ENCODE peak calls at places on chromosomes 5 and 9, in ten cellular contexts. R is tibial nerve, D is stomach, H is HCT116, Q is A549, B is NB4, U is heart left ventricle, F is sigmoid colon, S is lower leg skin, M is Peyer's patch. L is an unnamed sample.

GRCh38 chr9:4382722-4383317 is 83.0 kb upstream of the GLIS3 start:
- DNase-seq in R (no peak), D (no peak), H (peak; percentile 23), Q (no peak), B (peak; percentile 40), U (no peak), F (no peak), S (no peak), M (no peak), L (no peak)

GRCh38 chr5:9318031-9318430 is 227.8 kb downstream of the SEMA5A start:
- DNase-seq in R (no peak), D (no peak), H (no peak), Q (no peak), B (no peak), U (no peak), F (no peak), S (no peak), M (no peak), L (no peak)

GRCh38 chr5:81313278-81313677 is 11.9 kb downstream of the ZCCHC9 start:
- DNase-seq in R (no peak), D (no peak), H (no peak), Q (no peak), B (no peak), U (no peak), F (no peak), S (no peak), M (no peak), L (no peak)

GRCh38 chr5:11082546-11082945 is 321.5 kb upstream of the DAP start:
- DNase-seq in R (no peak), D (no peak), H (no peak), Q (no peak), B (no peak), U (no peak), F (no peak), S (no peak), M (no peak), L (no peak)

GRCh38 chr9:89522261-89522978 is 24.5 kb upstream of the SEMA4D start:
- DNase-seq in R (no peak), D (peak; percentile 49), H (no peak), Q (no peak), B (peak; percentile 97), U (no peak), F (no peak), S (no peak), M (peak; percentile 84), L (no peak)

GRCh38 chr9:71001780-71002386 is 119.5 kb downstream of the TRPM3 start:
- DNase-seq in R (no peak), D (peak; percentile 49), H (peak; percentile 23), Q (no peak), B (peak; percentile 0), U (no peak), F (no peak), S (no peak), M (no peak), L (peak; percentile 62)

GRCh38 chr5:89213584-89213983 is 330.6 kb upstream of the MEF2C start:
- DNase-seq in R (no peak), D (no peak), H (no peak), Q (no peak), B (no peak), U (peak; percentile 38), F (no peak), S (no peak), M (no peak), L (peak; percentile 12)

GRCh38 chr5:31682847-31683246 is 43.9 kb downstream of the PDZD2 start:
- DNase-seq in R (no peak), D (no peak), H (no peak), Q (no peak), B (no peak), U (no peak), F (no peak), S (no peak), M (no peak), L (no peak)

GRCh38 chr9:120395374-120395773 is 184.6 kb downstream of the CDK5RAP2 start:
- DNase-seq in R (no peak), D (no peak), H (no peak), Q (no peak), B (peak; percentile 78), U (no peak), F (peak; percentile 21), S (no peak), M (no peak), L (no peak)

GRCh38 chr5:141491323-141492167 is 2.7 kb downstream of the PCDHGC5 start:
- DNase-seq in R (no peak), D (no peak), H (no peak), Q (no peak), B (no peak), U (no peak), F (no peak), S (peak; percentile 84), M (no peak), L (no peak)

GRCh38 chr5:141493500-141494422 is 4.9 kb downstream of the PCDHGC5 start:
- DNase-seq in R (no peak), D (no peak), H (no peak), Q (no peak), B (no peak), U (no peak), F (peak; percentile 55), S (peak; percentile 81), M (no peak), L (no peak)

GRCh38 chr5:141490271-141490670 is 1.4 kb downstream of the PCDHGC5 start:
- DNase-seq in R (no peak), D (no peak), H (no peak), Q (no peak), B (no peak), U (no peak), F (no peak), S (peak; percentile 60), M (no peak), L (no peak)

GRCh38 chr5:141490771-141491170 is 1.9 kb downstream of the PCDHGC5 start:
- DNase-seq in R (no peak), D (no peak), H (no peak), Q (no peak), B (no peak), U (no peak), F (no peak), S (peak; percentile 76), M (no peak), L (no peak)

GRCh38 chr5:141492168-141492885 is 3.4 kb downstream of the PCDHGC5 start:
- DNase-seq in R (no peak), D (no peak), H (no peak), Q (no peak), B (no peak), U (no peak), F (peak; percentile 56), S (peak; percentile 71), M (no peak), L (no peak)
- H3K4me3 ChIP-seq in R (no peak overlapping the region), D (peak overlapping the region; percentile 2), H (no peak overlapping the region), Q (no peak overlapping the region), B (no peak overlapping the region), U (no peak overlapping the region), F (no peak overlapping the region), S (no peak overlapping the region), M (no peak overlapping the region), L (no peak overlapping the region)

GRCh38 chr9:94851467-94851866 is 125.0 kb downstream of the AOPEP start:
- DNase-seq in R (no peak), D (no peak), H (no peak), Q (no peak), B (no peak), U (no peak), F (no peak), S (no peak), M (no peak), L (no peak)

GRCh38 chr9:94852373-94852772 is 125.9 kb downstream of the AOPEP start:
- DNase-seq in R (no peak), D (no peak), H (no peak), Q (no peak), B (no peak), U (no peak), F (no peak), S (no peak), M (no peak), L (no peak)

GRCh38 chr9:94855919-94856318 is 129.4 kb downstream of the AOPEP start:
- DNase-seq in R (no peak), D (no peak), H (no peak), Q (no peak), B (no peak), U (no peak), F (no peak), S (no peak), M (no peak), L (no peak)

GRCh38 chr9:94850540-94851434 is 124.3 kb downstream of the AOPEP start:
- DNase-seq in R (no peak), D (no peak), H (no peak), Q (no peak), B (no peak), U (no peak), F (no peak), S (no peak), M (no peak), L (no peak)

DNA sequence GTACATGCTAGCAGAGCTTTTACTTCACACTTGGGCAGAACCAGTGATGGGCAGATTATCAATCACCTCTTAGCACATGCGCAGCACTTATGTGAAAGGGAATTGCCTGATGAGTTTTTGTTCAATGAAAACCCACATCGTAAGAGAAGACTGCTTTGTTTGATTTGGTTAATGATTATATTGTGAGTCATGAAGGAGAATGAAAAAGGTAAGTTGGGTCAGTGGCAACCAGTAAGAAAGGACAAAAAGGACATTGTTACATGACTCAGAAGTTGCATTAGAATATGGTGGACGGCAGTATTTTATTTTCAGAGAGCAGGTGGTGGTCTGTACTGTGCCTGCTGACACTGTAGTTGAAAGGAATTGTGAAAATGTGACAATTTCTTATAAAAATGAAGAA is 127.4 kb downstream of the AOPEP start:
- DNase-seq in R (no peak), D (no peak), H (peak; percentile 75), Q (peak; percentile 73), B (no peak), U (no peak), F (no peak), S (no peak), M (no peak), L (no peak)
- TF ChIP-seq POLR2A in R (no peak), D (no peak), H (no peak), Q (no peak), B (no peak), U (no peak), F (no peak), S (no peak), M (no peak), L (no peak)

GRCh38 chr5:2143646-2144386 is 261.1 kb upstream of the IRX4 start:
- DNase-seq in R (no peak), D (no peak), H (no peak), Q (no peak), B (no peak), U (no peak), F (no peak), S (no peak), M (no peak), L (no peak)
- H3K4me3 ChIP-seq in R (no peak overlapping the region), D (no peak overlapping the region), H (no peak overlapping the region), Q (no peak overlapping the region), B (no peak overlapping the region), U (no peak overlapping the region), F (no peak overlapping the region), S (no peak overlapping the region), M (no peak overlapping the region), L (no peak overlapping the region)

DNA sequence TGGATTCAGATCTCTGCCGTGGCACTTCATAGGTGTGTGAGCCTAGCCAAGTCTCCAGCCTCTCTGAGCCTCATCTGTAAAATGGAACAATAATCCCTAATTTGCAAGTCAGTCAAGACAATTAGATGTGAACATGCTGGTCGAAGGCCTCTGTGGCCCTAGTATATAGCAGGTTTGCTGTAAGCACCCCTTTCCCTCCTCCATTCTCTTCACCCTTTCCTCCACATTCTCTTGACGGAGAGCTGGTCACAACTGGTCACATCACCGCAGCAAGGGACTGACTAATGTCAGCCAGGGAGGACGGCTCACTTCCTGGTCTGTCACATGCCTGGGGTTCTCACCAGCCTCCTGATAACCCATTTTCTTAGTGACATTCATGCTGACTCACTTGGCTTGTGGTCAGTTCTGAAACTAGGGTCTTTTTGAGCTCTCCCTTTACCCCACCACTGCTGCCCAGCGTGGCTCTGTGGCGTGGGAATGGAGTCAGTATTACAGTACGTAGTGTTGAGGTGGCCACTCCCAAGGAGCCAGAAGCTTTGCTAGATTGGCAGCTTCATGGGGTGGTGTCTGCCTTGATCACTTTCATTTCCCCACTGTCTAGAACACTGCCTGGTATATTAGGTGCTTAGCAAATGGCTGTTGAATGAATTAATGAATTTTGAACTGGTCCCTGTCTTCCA is 47.8 kb downstream of the ERGIC1 start:
- DNase-seq in R (no peak), D (peak; percentile 58), H (peak; percentile 10), Q (no peak), B (peak; percentile 43), U (no peak), F (no peak), S (no peak), M (no peak), L (no peak)
- TF ChIP-seq POLR2A in R (no peak), D (no peak), H (no peak), Q (no peak), B (no peak), U (no peak), F (no peak), S (no peak), M (no peak), L (no peak)

L was measured in body of pancreas.